ENCODE peak calls at places on chromosome 17, in ten cellular contexts. D, B, S, L, M, O, U, X, K and Z are unnamed samples.

GRCh38 chr17:64074704-64075484 is 54.5 kb upstream of the ICAM2 start:
- DNase-seq in D (no peak), B (no peak), S (no peak), L (no peak), M (no peak), O (peak; percentile 69), U (no peak), X (no peak), K (no peak), Z (no peak)

GRCh38 chr17:38464723-38465419 is 36.6 kb downstream of the ARHGAP23 start:
- DNase-seq in D (no peak), B (no peak), S (peak; percentile 93), L (no peak), M (peak; percentile 96), O (peak; percentile 98), U (no peak), X (no peak), K (peak; percentile 82), Z (peak; percentile 55)

GRCh38 chr17:65121916-65122821 is 15.0 kb upstream of the RGS9 start:
- DNase-seq in D (no peak), B (no peak), S (no peak), L (no peak), M (no peak), O (no peak), U (no peak), X (no peak), K (no peak), Z (no peak)

GRCh38 chr17:75864448-75864871 is 9.3 kb upstream of the WBP2 start:
- DNase-seq in D (no peak), B (peak; percentile 27), S (peak; percentile 79), L (no peak), M (no peak), O (peak; percentile 92), U (no peak), X (peak; percentile 89), K (peak; percentile 61), Z (no peak)

GRCh38 chr17:13541032-13541480 is 60.7 kb downstream of the HS3ST3A1 start:
- DNase-seq in D (no peak), B (no peak), S (peak; percentile 33), L (no peak), M (peak; percentile 49), O (peak; percentile 95), U (no peak), X (peak; percentile 83), K (no peak), Z (no peak)

GRCh38 chr17:82146663-82147654 is 48.9 kb upstream of the FASN start:
- DNase-seq in D (no peak), B (no peak), S (no peak), L (no peak), M (no peak), O (no peak), U (no peak), X (no peak), K (no peak), Z (no peak)

GRCh38 chr17:77140878-77141767 is at the start of gene SEC14L1:
- DNase-seq in D (no peak), B (peak; percentile 34), S (peak; percentile 37), L (peak; percentile 6), M (peak; percentile 33), O (peak; percentile 42), U (peak; percentile 19), X (no peak), K (peak; percentile 27), Z (peak; percentile 76)

GRCh38 chr17:38564869-38565268 is 40.9 kb downstream of the SRCIN1 start:
- DNase-seq in D (no peak), B (no peak), S (no peak), L (no peak), M (no peak), O (no peak), U (no peak), X (no peak), K (no peak), Z (no peak)

GRCh38 chr17:63029520-63029919 is 63.5 kb downstream of the TANC2 start:
- DNase-seq in D (no peak), B (no peak), S (no peak), L (no peak), M (peak; percentile 19), O (peak; percentile 39), U (no peak), X (no peak), K (no peak), Z (no peak)

GRCh38 chr17:37405955-37406634 is 541 bp downstream of the ACACA start:
- DNase-seq in D (no peak), B (no peak), S (no peak), L (no peak), M (no peak), O (no peak), U (no peak), X (no peak), K (no peak), Z (no peak)

GRCh38 chr17:80891096-80892018 is 100.3 kb upstream of the CHMP6 start:
- DNase-seq in D (peak; percentile 73), B (peak; percentile 45), S (no peak), L (peak; percentile 71), M (peak; percentile 74), O (peak; percentile 75), U (peak; percentile 58), X (peak; percentile 67), K (no peak), Z (peak; percentile 48)

GRCh38 chr17:6924121-6924676 is 71.7 kb upstream of the ALOX12 start:
- DNase-seq in D (no peak), B (peak; percentile 54), S (no peak), L (no peak), M (no peak), O (no peak), U (no peak), X (no peak), K (no peak), Z (no peak)

GRCh38 chr17:19317359-19318095 is 45.0 kb downstream of the B9D1 start:
- DNase-seq in D (no peak), B (no peak), S (peak; percentile 85), L (no peak), M (peak; percentile 89), O (peak; percentile 85), U (no peak), X (no peak), K (peak; percentile 75), Z (peak; percentile 85)

GRCh38 chr17:69947027-69947759 is 127.8 kb upstream of the KCNJ16 start:
- DNase-seq in D (no peak), B (no peak), S (no peak), L (no peak), M (no peak), O (no peak), U (no peak), X (no peak), K (no peak), Z (no peak)

GRCh38 chr17:33284022-33284421 is 9.1 kb downstream of the ASIC2 start:
- DNase-seq in D (no peak), B (no peak), S (no peak), L (no peak), M (peak; percentile 43), O (peak; percentile 83), U (no peak), X (peak; percentile 24), K (no peak), Z (peak; percentile 14)

GRCh38 chr17:77637807-77638182 is 320.7 kb upstream of the TNRC6C start:
- DNase-seq in D (no peak), B (no peak), S (no peak), L (no peak), M (no peak), O (no peak), U (no peak), X (no peak), K (no peak), Z (no peak)

GRCh38 chr17:61806081-61806828 is 57.1 kb downstream of the BRIP1 start:
- DNase-seq in D (no peak), B (no peak), S (no peak), L (no peak), M (no peak), O (no peak), U (no peak), X (no peak), K (no peak), Z (no peak)

GRCh38 chr17:49862781-49863331 is 15.0 kb upstream of the TAC4 start:
- DNase-seq in D (no peak), B (no peak), S (no peak), L (no peak), M (no peak), O (peak; percentile 21), U (no peak), X (no peak), K (no peak), Z (no peak)

GRCh38 chr17:78239489-78239931 is 8.1 kb downstream of the TMEM235 start:
- DNase-seq in D (no peak), B (no peak), S (no peak), L (no peak), M (no peak), O (no peak), U (no peak), X (no peak), K (no peak), Z (no peak)

GRCh38 chr17:57388326-57388725 is 132.0 kb downstream of the MSI2 start:
- DNase-seq in D (no peak), B (no peak), S (no peak), L (no peak), M (no peak), O (no peak), U (no peak), X (no peak), K (no peak), Z (no peak)

GRCh38 chr17:74305865-74306654 is 20.0 kb upstream of the KIF19 start:
- DNase-seq in D (no peak), B (no peak), S (no peak), L (no peak), M (no peak), O (no peak), U (no peak), X (no peak), K (no peak), Z (no peak)

GRCh38 chr17:50817142-50817751 is 18.1 kb upstream of the WFIKKN2 start:
- DNase-seq in D (peak; percentile 45), B (peak; percentile 48), S (peak; percentile 38), L (peak; percentile 35), M (peak; percentile 70), O (peak; percentile 43), U (peak; percentile 52), X (no peak), K (no peak), Z (no peak)

GRCh38 chr17:49218941-49219913 is 8.7 kb downstream of the ABI3 start:
- DNase-seq in D (no peak), B (peak; percentile 70), S (no peak), L (no peak), M (no peak), O (no peak), U (no peak), X (no peak), K (no peak), Z (no peak)